ENCODE peak calls at places on chromosomes 2 and 18, in seven cellular contexts. T is amniotic epithelial cell, G is spleen, M is colonic mucosa, U is GM10248, D is DMS153, H is SK-MEL-5. O is an unnamed sample.

GRCh38 chr2:196171946-196172345 is 568 bp upstream of the STK17B start:
- DNase-seq in T (no peak), G (no peak), M (no peak), H (no peak), D (no peak), U (no peak), O (no peak)

GRCh38 chr2:161219213-161219612 is 59.0 kb downstream of the TANK start:
- DNase-seq in M (no peak), H (no peak), G (no peak), T (no peak), D (no peak), U (no peak), O (no peak)

GRCh38 chr2:12341919-12342318 is 374.8 kb upstream of the TRIB2 start:
- DNase-seq in T (no peak), D (no peak), U (no peak), H (no peak), G (no peak), M (peak), O (no peak)

GRCh38 chr18:78082776-78083175 is 833.1 kb downstream of the GALR1 start:
- DNase-seq in H (no peak), M (no peak), D (peak), U (no peak), G (no peak), T (no peak), O (no peak)

GRCh38 chr2:27118525-27119329 is at the start of gene CGREF1:
- DNase-seq in G (peak), M (no peak), T (no peak), U (no peak), D (no peak), H (no peak), O (peak)

GRCh38 chr2:229601396-229601795 is 113.0 kb downstream of the DNER start:
- DNase-seq in H (no peak), G (no peak), D (no peak), T (no peak), U (no peak), M (no peak), O (no peak)

GRCh38 chr2:178066890-178067669 is 5.5 kb downstream of the PDE11A start:
- DNase-seq in G (no peak), H (no peak), M (no peak), T (no peak), D (peak), U (no peak), O (no peak)

GRCh38 chr2:160635488-160635887 is 141.9 kb upstream of the RBMS1 start:
- DNase-seq in M (no peak), T (peak), D (no peak), H (no peak), G (no peak), U (no peak), O (no peak)

GRCh38 chr2:181077128-181077709 is 96.8 kb downstream of the UBE2E3 start:
- DNase-seq in D (peak), M (peak), G (no peak), T (peak), U (peak), H (peak), O (peak)

GRCh38 chr2:10903861-10904210 is 7.9 kb upstream of the KCNF1 start:
- DNase-seq in U (no peak), T (no peak), M (no peak), D (no peak), H (no peak), G (no peak), O (no peak)

GRCh38 chr2:66030553-66030952 is 404.4 kb upstream of the MEIS1 start:
- DNase-seq in T (no peak), U (no peak), H (peak), G (no peak), M (no peak), D (no peak), O (peak)

GRCh38 chr18:8448091-8448490 is 161.1 kb upstream of the RAB12 start:
- DNase-seq in M (no peak), H (no peak), T (no peak), G (no peak), U (no peak), D (no peak), O (no peak)

GRCh38 chr2:74316616-74317295 is 26.5 kb downstream of the SLC4A5 start:
- DNase-seq in T (peak), H (no peak), M (no peak), D (no peak), G (no peak), U (no peak), O (peak)

GRCh38 chr18:63949068-63949737 is at the start of gene HMSD:
- DNase-seq in T (peak), G (peak), U (peak), D (peak), H (no peak), M (peak), O (peak)

GRCh38 chr2:176292608-176293007 is 23.4 kb downstream of the MTX2 start:
- DNase-seq in U (no peak), T (no peak), H (no peak), G (no peak), M (no peak), D (no peak), O (no peak)

GRCh38 chr18:10051877-10052631 is 138.2 kb downstream of the VAPA start:
- DNase-seq in U (no peak), T (peak), D (no peak), M (peak), G (no peak), H (peak), O (no peak)

GRCh38 chr2:163778045-163778753 is 42.4 kb upstream of the FIGN start:
- DNase-seq in H (no peak), U (no peak), D (no peak), G (no peak), T (peak), M (no peak), O (peak)

GRCh38 chr2:40240067-40240466 is 211.8 kb downstream of the SLC8A1 start:
- DNase-seq in M (peak), G (no peak), U (no peak), H (no peak), D (peak), T (peak), O (peak)

GRCh38 chr2:155518094-155518493 is 814.4 kb downstream of the NR4A2 start:
- DNase-seq in G (no peak), D (no peak), H (no peak), U (no peak), M (no peak), T (no peak), O (no peak)

GRCh38 chr2:69911985-69912563 is 2.8 kb upstream of the MXD1 start:
- DNase-seq in M (no peak), H (peak), G (no peak), T (peak), D (peak), U (no peak), O (peak)

GRCh38 chr2:38146302-38146916 is 70.5 kb upstream of the CYP1B1 start:
- DNase-seq in D (no peak), M (no peak), T (peak), U (peak), G (no peak), H (no peak), O (peak)

GRCh38 chr2:26469092-26469710 is 8.7 kb downstream of the OTOF start:
- DNase-seq in D (peak), G (peak), M (peak), U (peak), H (peak), T (peak), O (peak)

GRCh38 chr2:11669454-11670291 is at the start of gene NTSR2:
- DNase-seq in M (peak), H (peak), G (peak), D (no peak), U (no peak), T (peak), O (peak)

GRCh38 chr2:43787895-43788294 is 14.1 kb downstream of the DYNC2LI1 start:
- DNase-seq in T (no peak), M (no peak), U (no peak), H (no peak), G (no peak), D (no peak), O (no peak)

GRCh38 chr2:98809878-98810587 is 79.1 kb upstream of the MGAT4A start:
- DNase-seq in T (no peak), U (no peak), D (no peak), G (no peak), M (no peak), H (no peak), O (no peak)

GRCh38 chr2:134142903-134143302 is 111.0 kb upstream of the MGAT5 start:
- DNase-seq in M (no peak), T (peak), D (no peak), H (no peak), G (no peak), U (no peak), O (peak)

GRCh38 chr2:198973181-198973580 is 484.6 kb downstream of the SATB2 start:
- DNase-seq in D (no peak), G (no peak), M (no peak), T (no peak), H (no peak), U (no peak), O (no peak)

GRCh38 chr2:232385660-232386489 is 7.3 kb downstream of the ALPP start:
- DNase-seq in T (peak), U (no peak), H (peak), D (no peak), M (no peak), G (no peak), O (no peak)

GRCh38 chr18:79071037-79071960 is 2.1 kb downstream of the ATP9B start:
- DNase-seq in M (no peak), T (peak), D (no peak), U (no peak), H (no peak), G (no peak), O (no peak)

GRCh38 chr2:159131882-159132281 is 154.6 kb downstream of the WDSUB1 start:
- DNase-seq in T (peak), G (no peak), U (no peak), M (no peak), H (no peak), D (no peak), O (peak)

GRCh38 chr2:172878260-172878659 is 142.6 kb downstream of the RAPGEF4 start:
- DNase-seq in U (no peak), D (no peak), H (no peak), G (no peak), T (no peak), M (no peak), O (no peak)

GRCh38 chr2:9415770-9416169 is 7.6 kb downstream of the ITGB1BP1 start:
- DNase-seq in D (no peak), U (no peak), T (no peak), G (no peak), M (no peak), H (no peak), O (no peak)

GRCh38 chr2:239724851-239725550 is 300.1 kb downstream of the NDUFA10 start:
- DNase-seq in H (no peak), M (no peak), D (no peak), G (peak), T (no peak), U (no peak), O (no peak)

GRCh38 chr18:413263-413662 is 87.2 kb downstream of the COLEC12 start:
- DNase-seq in U (no peak), G (no peak), H (no peak), M (no peak), D (no peak), T (peak), O (no peak)

O was measured in A673.